ENCODE peak calls at places on chromosomes 4 and X, in nine cellular contexts. N is lower lobe of right lung, W is mesothelial cell of epicardium, B is neural progenitor cell, F is GM10248, D is GM12878, V is foreskin fibroblast, E is right lobe of liver, O is WERI-Rb-1. S is an unnamed sample.
A peak's percentile ranks its signal among the peaks of the same experiment; 100 is the strongest.

GRCh38 chrX:110852180-110852579 is 56.6 kb upstream of the CHRDL1 start:
- DNase-seq in N (no peak), W (no peak), B (peak; percentile 40), F (peak; percentile 18), D (no peak), V (peak; percentile 36), E (no peak), O (no peak), S (peak; percentile 3)

GRCh38 chrX:49197543-49198087 is 2.4 kb downstream of the SYP start:
- DNase-seq in N (no peak), W (no peak), B (no peak), F (no peak), D (no peak), V (no peak), E (no peak), O (peak; percentile 84), S (no peak)

GRCh38 chr4:20444599-20445337 is 193.1 kb downstream of the SLIT2 start:
- DNase-seq in N (no peak), W (no peak), B (no peak), F (no peak), D (no peak), V (no peak), E (no peak), O (no peak), S (no peak)

GRCh38 chr4:6288871-6289270 is 19.2 kb downstream of the WFS1 start:
- DNase-seq in N (peak; percentile 40), W (no peak), B (no peak), F (no peak), D (no peak), V (no peak), E (no peak), O (no peak), S (no peak)

GRCh38 chr4:166064706-166065105 is 191.7 kb downstream of the TLL1 start:
- DNase-seq in N (no peak), W (no peak), B (no peak), F (no peak), D (no peak), V (no peak), E (no peak), O (no peak), S (no peak)

GRCh38 chr4:136653640-136654406 is 878.5 kb downstream of the PCDH18 start:
- DNase-seq in N (no peak), W (no peak), B (no peak), F (no peak), D (no peak), V (no peak), E (no peak), O (no peak), S (no peak)

GRCh38 chr4:138804705-138805104 is 210.9 kb upstream of the NOCT start:
- DNase-seq in N (no peak), W (no peak), B (peak; percentile 54), F (no peak), D (no peak), V (no peak), E (no peak), O (peak; percentile 43), S (no peak)

GRCh38 chr4:175421506-175421905 is 390.6 kb downstream of the GPM6A start:
- DNase-seq in N (no peak), W (no peak), B (no peak), F (no peak), D (no peak), V (peak; percentile 65), E (no peak), O (no peak), S (no peak)

GRCh38 chrX:14554132-14554715 is 24.9 kb downstream of the GLRA2 start:
- DNase-seq in N (no peak), W (no peak), B (no peak), F (no peak), D (no peak), V (peak; percentile 1), E (no peak), O (no peak), S (no peak)

GRCh38 chr4:40240040-40240653 is 43.3 kb downstream of the RHOH start:
- DNase-seq in N (no peak), W (no peak), B (no peak), F (no peak), D (no peak), V (peak; percentile 41), E (no peak), O (no peak), S (no peak)

GRCh38 chrX:152306331-152306730 is 144.8 kb downstream of the GABRA3 start:
- DNase-seq in N (no peak), W (no peak), B (no peak), F (no peak), D (no peak), V (no peak), E (no peak), O (no peak), S (no peak)

GRCh38 chrX:86137071-86137470 is 11.2 kb upstream of the DACH2 start:
- DNase-seq in N (no peak), W (no peak), B (no peak), F (no peak), D (no peak), V (peak; percentile 2), E (no peak), O (no peak), S (no peak)

DNA sequence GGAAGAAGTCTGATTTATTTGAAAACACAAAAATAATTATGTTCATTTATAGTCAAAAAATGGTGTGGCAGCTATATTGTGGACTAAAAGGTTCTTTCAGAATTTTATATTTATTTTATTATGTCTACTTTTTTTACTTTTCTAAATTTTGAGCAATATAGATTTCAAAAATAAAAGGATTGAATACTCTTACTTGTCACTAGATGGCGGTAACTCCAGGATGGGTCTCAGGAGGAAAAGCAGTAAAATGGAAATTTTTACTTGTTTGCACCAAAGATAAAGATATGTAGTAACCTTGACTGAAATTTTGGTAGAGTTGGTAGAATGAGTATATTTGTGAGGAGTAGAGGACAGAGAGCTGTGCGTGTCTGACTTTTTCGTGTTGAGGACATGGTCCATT is 14.5 kb upstream of the DACH2 start:
- DNase-seq in N (no peak), W (no peak), B (no peak), F (no peak), D (no peak), V (peak; percentile 20), E (no peak), O (no peak), S (no peak)
- TF ChIP-seq CTCF in N (peak; percentile 41), W (peak; percentile 72), B (peak; percentile 61), F (peak; percentile 51), D (peak; percentile 40), V (peak; percentile 48), E (peak; percentile 64), O (peak; percentile 6), S (peak; percentile 25)

GRCh38 chrX:24692305-24692704 is 1.4 kb upstream of the POLA1 start:
- DNase-seq in N (no peak), W (no peak), B (peak; percentile 80), F (no peak), D (no peak), V (no peak), E (no peak), O (no peak), S (no peak)

GRCh38 chrX:24693453-24694202 is at the start of gene POLA1:
- DNase-seq in N (peak; percentile 91), W (peak; percentile 93), B (peak; percentile 100), F (peak; percentile 84), D (peak; percentile 55), V (peak; percentile 97), E (peak; percentile 88), O (peak; percentile 95), S (peak; percentile 83)

GRCh38 chrX:24696241-24696640 is 2.5 kb downstream of the POLA1 start:
- DNase-seq in N (no peak), W (no peak), B (no peak), F (no peak), D (no peak), V (no peak), E (no peak), O (no peak), S (no peak)

GRCh38 chrX:24694825-24695224 is 1.1 kb downstream of the POLA1 start:
- DNase-seq in N (no peak), W (no peak), B (no peak), F (no peak), D (no peak), V (no peak), E (no peak), O (no peak), S (no peak)
- TF ChIP-seq CTCF in N (no peak), W (no peak), B (no peak), F (no peak), D (no peak), V (no peak), E (no peak), O (no peak), S (no peak)

DNA sequence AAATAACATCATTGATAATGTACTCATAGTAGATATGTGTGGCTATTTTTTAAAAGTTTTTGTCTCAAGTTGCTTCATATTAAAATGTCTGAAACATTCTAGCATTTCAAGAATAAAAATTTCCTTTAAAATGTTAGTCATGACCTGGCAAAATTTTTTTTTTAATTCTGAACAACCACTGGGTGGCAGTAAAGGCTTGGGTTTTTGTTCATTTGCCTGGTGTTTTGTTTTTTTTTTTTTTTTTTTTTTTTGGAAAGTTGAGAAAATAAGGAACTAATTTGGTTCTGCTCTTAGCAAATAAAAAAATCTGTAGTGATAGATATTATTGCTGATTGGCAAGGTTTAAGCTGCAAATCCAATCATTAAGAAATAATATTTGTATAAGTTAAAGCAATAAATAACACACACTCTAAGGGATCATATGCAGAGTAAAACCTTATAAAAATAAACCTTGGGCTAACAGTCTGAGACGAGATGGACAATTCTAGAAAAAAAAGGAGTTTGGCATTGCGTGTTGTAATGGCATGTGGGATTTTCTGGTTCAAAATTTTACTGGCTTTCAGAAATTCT is 81.4 kb downstream of the CEP44 start:
- DNase-seq in N (no peak), W (no peak), B (peak; percentile 46), F (no peak), D (no peak), V (peak; percentile 61), E (no peak), O (no peak), S (peak; percentile 7)
- TF ChIP-seq CTCF in N (peak; percentile 58), W (peak; percentile 88), B (peak; percentile 71), F (peak; percentile 29), D (peak; percentile 45), V (peak; percentile 9), E (peak; percentile 47), O (no peak), S (peak; percentile 14)

GRCh38 chr4:90840828-90841227 is 713.6 kb downstream of the CCSER1 start:
- DNase-seq in N (no peak), W (no peak), B (no peak), F (no peak), D (no peak), V (no peak), E (no peak), O (no peak), S (no peak)

GRCh38 chr4:90842960-90843359 is 715.8 kb downstream of the CCSER1 start:
- DNase-seq in N (no peak), W (no peak), B (no peak), F (peak; percentile 12), D (peak; percentile 49), V (no peak), E (no peak), O (no peak), S (peak; percentile 4)

GRCh38 chr4:90841676-90842075 is 714.5 kb downstream of the CCSER1 start:
- DNase-seq in N (no peak), W (no peak), B (no peak), F (no peak), D (no peak), V (no peak), E (no peak), O (no peak), S (no peak)

DNA sequence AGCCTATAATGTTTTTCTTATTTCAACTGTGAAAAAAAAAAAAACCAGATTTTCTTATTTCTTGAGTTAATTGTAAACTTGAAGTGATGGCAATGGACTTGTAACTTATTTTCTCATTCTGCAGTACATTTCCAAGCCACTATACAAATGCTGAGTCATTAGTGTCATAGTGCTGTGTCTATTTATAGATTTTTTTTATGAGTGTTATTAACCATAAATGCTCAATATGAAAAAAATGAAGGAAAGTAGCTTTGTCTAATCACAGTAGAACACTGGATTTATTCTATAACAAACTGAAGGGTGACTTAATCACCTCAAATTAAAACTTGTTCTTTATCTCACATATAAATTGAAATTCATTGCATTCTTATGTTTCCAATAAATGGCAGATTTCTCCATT is 718.6 kb downstream of the CCSER1 start:
- DNase-seq in N (no peak), W (no peak), B (no peak), F (no peak), D (no peak), V (no peak), E (no peak), O (no peak), S (no peak)
- TF ChIP-seq CTCF in N (no peak), W (no peak), B (no peak), F (no peak), D (no peak), V (no peak), E (no peak), O (no peak), S (no peak)